ENCODE peak calls at places on chromosomes 3 and 15, in seven cellular contexts. One of them, this sample, is unnamed.

GRCh38 chr15:93719941-93720351 is 511.4 kb upstream of the MCTP2 start:
- DNase-seq in SIG-M5: no peak
- DNase-seq in D341Med: no peak
- DNase-seq in EL: no peak
- DNase-seq in HEK293T: no peak
- DNase-seq in stimulated activated CD4-positive, alpha-beta T cell treated with anti-CD3 and anti-CD28 coated beads, Interleukin-15, amount 100 ng/mL, for 1 hour: no peak
- DNase-seq in neural progenitor cell: no peak
- DNase-seq in this sample: peak; percentile 61

GRCh38 chr3:28646435-28646834 is 297.8 kb upstream of the AZI2 start:
- DNase-seq in SIG-M5: no peak
- DNase-seq in D341Med: no peak
- DNase-seq in EL: no peak
- DNase-seq in HEK293T: no peak
- DNase-seq in stimulated activated CD4-positive, alpha-beta T cell treated with anti-CD3 and anti-CD28 coated beads, Interleukin-15, amount 100 ng/mL, for 1 hour: no peak
- DNase-seq in neural progenitor cell: no peak
- DNase-seq in this sample: no peak

GRCh38 chr3:40971191-40972168 is 227.8 kb upstream of the CTNNB1 start:
- DNase-seq in SIG-M5: peak; percentile 95
- DNase-seq in D341Med: no peak
- DNase-seq in EL: peak; percentile 93
- DNase-seq in HEK293T: no peak
- DNase-seq in stimulated activated CD4-positive, alpha-beta T cell treated with anti-CD3 and anti-CD28 coated beads, Interleukin-15, amount 100 ng/mL, for 1 hour: no peak
- DNase-seq in neural progenitor cell: no peak
- DNase-seq in this sample: peak; percentile 96

GRCh38 chr3:8416965-8417364 is 84.7 kb upstream of the LMCD1 start:
- DNase-seq in SIG-M5: no peak
- DNase-seq in D341Med: no peak
- DNase-seq in EL: peak; percentile 20
- DNase-seq in HEK293T: peak; percentile 12
- DNase-seq in stimulated activated CD4-positive, alpha-beta T cell treated with anti-CD3 and anti-CD28 coated beads, Interleukin-15, amount 100 ng/mL, for 1 hour: no peak
- DNase-seq in neural progenitor cell: no peak
- DNase-seq in this sample: peak; percentile 48

GRCh38 chr15:82709081-82709420 is 624 bp downstream of the AP3B2 start:
- DNase-seq in SIG-M5: no peak
- DNase-seq in D341Med: no peak
- DNase-seq in EL: peak; percentile 4
- DNase-seq in HEK293T: no peak
- DNase-seq in stimulated activated CD4-positive, alpha-beta T cell treated with anti-CD3 and anti-CD28 coated beads, Interleukin-15, amount 100 ng/mL, for 1 hour: no peak
- DNase-seq in neural progenitor cell: no peak
- DNase-seq in this sample: no peak

GRCh38 chr3:166013073-166013679 is 176.0 kb upstream of the BCHE start:
- DNase-seq in SIG-M5: no peak
- DNase-seq in D341Med: peak; percentile 20
- DNase-seq in EL: peak; percentile 0
- DNase-seq in HEK293T: peak; percentile 10
- DNase-seq in stimulated activated CD4-positive, alpha-beta T cell treated with anti-CD3 and anti-CD28 coated beads, Interleukin-15, amount 100 ng/mL, for 1 hour: no peak
- DNase-seq in neural progenitor cell: peak; percentile 45
- DNase-seq in this sample: peak; percentile 43

GRCh38 chr3:48990636-48991421 is 788 bp downstream of the P4HTM start:
- DNase-seq in SIG-M5: no peak
- DNase-seq in D341Med: no peak
- DNase-seq in EL: peak; percentile 35
- DNase-seq in HEK293T: no peak
- DNase-seq in stimulated activated CD4-positive, alpha-beta T cell treated with anti-CD3 and anti-CD28 coated beads, Interleukin-15, amount 100 ng/mL, for 1 hour: no peak
- DNase-seq in neural progenitor cell: peak; percentile 72
- DNase-seq in this sample: peak; percentile 56

GRCh38 chr15:40891810-40892448 is 2.3 kb upstream of the VPS18 start:
- DNase-seq in SIG-M5: no peak
- DNase-seq in D341Med: peak; percentile 51
- DNase-seq in EL: peak; percentile 53
- DNase-seq in HEK293T: no peak
- DNase-seq in stimulated activated CD4-positive, alpha-beta T cell treated with anti-CD3 and anti-CD28 coated beads, Interleukin-15, amount 100 ng/mL, for 1 hour: no peak
- DNase-seq in neural progenitor cell: peak; percentile 56
- DNase-seq in this sample: peak; percentile 73

GRCh38 chr15:85337398-85338074 is 42.9 kb upstream of the AKAP13 start:
- DNase-seq in SIG-M5: no peak
- DNase-seq in D341Med: no peak
- DNase-seq in EL: no peak
- DNase-seq in HEK293T: no peak
- DNase-seq in stimulated activated CD4-positive, alpha-beta T cell treated with anti-CD3 and anti-CD28 coated beads, Interleukin-15, amount 100 ng/mL, for 1 hour: no peak
- DNase-seq in neural progenitor cell: no peak
- DNase-seq in this sample: peak; percentile 35

GRCh38 chr3:185655426-185656320 is 69.6 kb downstream of the SENP2 start:
- DNase-seq in SIG-M5: no peak
- DNase-seq in D341Med: no peak
- DNase-seq in EL: no peak
- DNase-seq in HEK293T: no peak
- DNase-seq in stimulated activated CD4-positive, alpha-beta T cell treated with anti-CD3 and anti-CD28 coated beads, Interleukin-15, amount 100 ng/mL, for 1 hour: no peak
- DNase-seq in neural progenitor cell: no peak
- DNase-seq in this sample: no peak

GRCh38 chr3:148211725-148212124 is 486.0 kb upstream of the AGTR1 start:
- DNase-seq in SIG-M5: no peak
- DNase-seq in D341Med: no peak
- DNase-seq in EL: peak; percentile 61
- DNase-seq in HEK293T: no peak
- DNase-seq in stimulated activated CD4-positive, alpha-beta T cell treated with anti-CD3 and anti-CD28 coated beads, Interleukin-15, amount 100 ng/mL, for 1 hour: no peak
- DNase-seq in neural progenitor cell: no peak
- DNase-seq in this sample: peak; percentile 64